ENCODE peak calls at places on chromosomes 4 and X, in seven cellular contexts. C is NB4; X is T1000; M is Jurkat, Clone E6-1; S is DMS153; V is hepatic stellate cell; O is lung microvascular endothelial cell. G is an unnamed sample.

GRCh38 chrX:69152398-69152797 is 12.9 kb downstream of the PJA1 start:
- DNase-seq in C (peak), X (no peak), M (no peak), S (peak), V (no peak), O (peak), G (no peak)

GRCh38 chr4:41029098-41029497 is 185.2 kb downstream of the APBB2 start:
- DNase-seq in C (no peak), X (no peak), M (no peak), S (no peak), V (no peak), O (no peak), G (no peak)

GRCh38 chr4:108361886-108362285 is 193.2 kb upstream of the LEF1 start:
- DNase-seq in C (no peak), X (no peak), M (no peak), S (no peak), V (no peak), O (no peak), G (no peak)

GRCh38 chr4:28686618-28687017 is 1826.0 kb downstream of the STIM2 start:
- DNase-seq in C (peak), X (no peak), M (peak), S (no peak), V (peak), O (peak), G (peak)

GRCh38 chrX:44507292-44507691 is 35.4 kb downstream of the FUNDC1 start:
- DNase-seq in C (no peak), X (no peak), M (no peak), S (no peak), V (no peak), O (no peak), G (no peak)

GRCh38 chr4:186471441-186471840 is 83.9 kb downstream of the MTNR1A start:
- DNase-seq in C (no peak), X (no peak), M (no peak), S (no peak), V (no peak), O (no peak), G (no peak)

GRCh38 chr4:98728433-98728832 is 70.0 kb upstream of the TSPAN5 start:
- DNase-seq in C (peak), X (no peak), M (peak), S (no peak), V (peak), O (peak), G (peak)

GRCh38 chr4:76504613-76505465 is 69.8 kb downstream of the SHROOM3 start:
- DNase-seq in C (peak), X (no peak), M (peak), S (peak), V (peak), O (peak), G (peak)

GRCh38 chr4:62640296-62640695 is 1440.2 kb downstream of the ADGRL3 start:
- DNase-seq in C (no peak), X (peak), M (no peak), S (no peak), V (no peak), O (no peak), G (no peak)